ENCODE peak calls at places on chromosome 21, in eight cellular contexts. V, Q, S, E, K, N, X and L are unnamed samples.

GRCh38 chr21:38297193-38297592 is 40.4 kb downstream of the KCNJ15 start:
- DNase-seq in V (no peak), Q (no peak), S (no peak), E (no peak), K (peak; percentile 71), N (no peak), X (no peak), L (no peak)

GRCh38 chr21:40388046-40388445 is 458.9 kb downstream of the DSCAM start:
- DNase-seq in V (no peak), Q (no peak), S (no peak), E (no peak), K (no peak), N (no peak), X (no peak), L (no peak)

GRCh38 chr21:42594616-42595280 is 58.7 kb upstream of the PDE9A start:
- DNase-seq in V (no peak), Q (no peak), S (no peak), E (no peak), K (peak; percentile 31), N (no peak), X (no peak), L (no peak)

GRCh38 chr21:35651166-35651565 is 409.2 kb downstream of the SETD4 start:
- DNase-seq in V (no peak), Q (no peak), S (no peak), E (no peak), K (no peak), N (no peak), X (no peak), L (no peak)

GRCh38 chr21:25005388-25005787 is 601.9 kb downstream of the MRPL39 start:
- DNase-seq in V (no peak), Q (no peak), S (no peak), E (no peak), K (no peak), N (no peak), X (no peak), L (no peak)

GRCh38 chr21:37348664-37349063 is 17.9 kb upstream of the DYRK1A start:
- DNase-seq in V (no peak), Q (no peak), S (no peak), E (no peak), K (no peak), N (no peak), X (no peak), L (no peak)

GRCh38 chr21:28674807-28675206 is 317.9 kb downstream of the LTN1 start:
- DNase-seq in V (no peak), Q (no peak), S (no peak), E (no peak), K (no peak), N (no peak), X (no peak), L (no peak)

GRCh38 chr21:42463861-42464515 is 32.0 kb downstream of the RSPH1 start:
- DNase-seq in V (no peak), Q (no peak), S (peak; percentile 69), E (peak; percentile 53), K (no peak), N (peak; percentile 77), X (peak; percentile 63), L (peak; percentile 42)

GRCh38 chr21:41715649-41716321 is 51.1 kb downstream of the RIPK4 start:
- DNase-seq in V (no peak), Q (no peak), S (no peak), E (no peak), K (peak; percentile 78), N (no peak), X (no peak), L (no peak)